ENCODE peak calls at places on chromosomes 16 and 17, in five cellular contexts. I, R, W, T and J are unnamed samples.

GRCh38 chr16:2963611-2964415 is at the start of gene KREMEN2:
- DNase-seq in I (peak; percentile 48), W (peak; percentile 82), T (no peak), R (peak; percentile 7), J (no peak)

GRCh38 chr16:12433691-12434390 is 369.8 kb downstream of the CPPED1 start:
- DNase-seq in I (no peak), W (no peak), R (no peak), T (no peak), J (no peak)

GRCh38 chr17:45016823-45017222 is 34.6 kb downstream of the DCAKD start:
- DNase-seq in R (no peak), I (no peak), W (no peak), T (no peak), J (no peak)

GRCh38 chr17:58329808-58330543 is 1.4 kb upstream of the TSPOAP1 start:
- DNase-seq in T (no peak), W (no peak), I (peak; percentile 9), R (peak; percentile 100), J (no peak)

GRCh38 chr17:45843722-45844121 is 959 bp upstream of the SPPL2C start:
- DNase-seq in T (no peak), W (no peak), R (no peak), I (no peak), J (no peak)

GRCh38 chr16:68479271-68479670 is 31.0 kb upstream of the SMPD3 start:
- DNase-seq in W (no peak), T (no peak), I (no peak), R (no peak), J (no peak)

GRCh38 chr16:72971370-72971769 is 76.6 kb downstream of the ZFHX3 start:
- DNase-seq in W (no peak), R (no peak), I (no peak), T (no peak), J (no peak)

GRCh38 chr16:86566601-86566965 is at the start of gene FOXC2:
- DNase-seq in T (peak; percentile 91), R (no peak), W (peak; percentile 98), I (peak; percentile 64), J (peak; percentile 68)

GRCh38 chr17:50774225-50774803 is 7.0 kb upstream of the ANKRD40CL start:
- DNase-seq in I (no peak), R (no peak), W (no peak), T (no peak), J (no peak)

GRCh38 chr17:46000757-46001156 is 1.7 kb downstream of the STH start:
- DNase-seq in R (no peak), T (no peak), I (no peak), W (no peak), J (no peak)

GRCh38 chr16:84677849-84678248 is 22.0 kb upstream of the USP10 start:
- DNase-seq in I (no peak), W (no peak), T (peak; percentile 22), R (no peak), J (no peak)

GRCh38 chr17:63932008-63932561 is at the start of gene CD79B:
- DNase-seq in T (no peak), I (no peak), R (no peak), W (no peak), J (no peak)

GRCh38 chr17:40290629-40291296 is 3.1 kb downstream of the CDC6 start:
- DNase-seq in T (peak; percentile 85), I (no peak), R (peak; percentile 38), W (no peak), J (peak; percentile 85)

GRCh38 chr17:66275651-66276050 is 26.8 kb upstream of the PRKCA start:
- DNase-seq in T (no peak), I (no peak), R (no peak), W (no peak), J (peak; percentile 84)

GRCh38 chr17:41885733-41886132 is 20.5 kb upstream of the KLHL11 start:
- DNase-seq in W (no peak), T (no peak), I (no peak), R (no peak), J (no peak)

GRCh38 chr17:58377005-58377660 is 25.1 kb upstream of the SUPT4H1 start:
- DNase-seq in I (peak; percentile 47), T (no peak), R (no peak), W (no peak), J (no peak)

GRCh38 chr16:47008174-47008573 is 34.7 kb upstream of the DNAJA2 start:
- DNase-seq in R (no peak), I (no peak), T (no peak), W (no peak), J (no peak)

GRCh38 chr16:4734730-4735575 is 616 bp downstream of the DNAAF8 start:
- DNase-seq in T (peak; percentile 95), R (peak; percentile 47), W (peak; percentile 96), I (peak; percentile 94), J (peak; percentile 10)

GRCh38 chr16:57394444-57394843 is 10.1 kb upstream of the CCL17 start:
- DNase-seq in I (peak; percentile 41), T (no peak), R (no peak), W (no peak), J (no peak)

GRCh38 chr16:3587547-3588110 is 10.4 kb upstream of the NLRC3 start:
- DNase-seq in T (no peak), R (no peak), I (no peak), W (no peak), J (no peak)

GRCh38 chr16:11586856-11587642 is at the start of gene LITAF:
- DNase-seq in R (no peak), W (peak; percentile 86), T (peak; percentile 33), I (peak; percentile 85), J (no peak)

GRCh38 chr17:35788504-35788998 is 6.9 kb downstream of the MMP28 start:
- DNase-seq in W (no peak), R (no peak), T (peak; percentile 58), I (peak; percentile 22), J (peak; percentile 73)

GRCh38 chr16:27426423-27427408 is 24.7 kb downstream of the IL21R start:
- DNase-seq in T (no peak), I (no peak), R (peak; percentile 63), W (peak; percentile 80), J (peak; percentile 64)

GRCh38 chr16:48687421-48688038 is 77.5 kb upstream of the N4BP1 start:
- DNase-seq in R (peak; percentile 8), W (no peak), T (peak; percentile 70), I (peak; percentile 25), J (peak; percentile 27)

GRCh38 chr17:45740553-45741330 is 43.4 kb upstream of the CRHR1 start:
- DNase-seq in I (no peak), R (no peak), W (no peak), T (peak; percentile 73), J (no peak)

GRCh38 chr16:3168706-3169105 is 19.3 kb upstream of the OR1F1 start:
- DNase-seq in W (no peak), T (no peak), R (no peak), I (no peak), J (no peak)